ENCODE peak calls at places on chromosomes 4 and X, in seven cellular contexts. L is CD8-positive, alpha-beta memory T cell; Q is GM23248; Z is AG08396; O is choroid plexus epithelial cell; R is AG20443; E is IMR-90. G is an unnamed sample.

GRCh38 chr4:76449824-76450223 is 14.8 kb downstream of the SHROOM3 start:
- DNase-seq in L (no peak), Q (peak), Z (no peak), O (peak), R (no peak), E (no peak), G (peak)

GRCh38 chrX:45758319-45758718 is 557.6 kb upstream of the DIPK2B start:
- DNase-seq in L (peak), Q (peak), Z (peak), O (peak), R (peak), E (peak), G (peak)

GRCh38 chr4:147927377-147928137 is 195.7 kb downstream of the ARHGAP10 start:
- DNase-seq in L (no peak), Q (no peak), Z (peak), O (peak), R (no peak), E (peak), G (peak)

GRCh38 chrX:16839852-16840460 is 30.2 kb downstream of the RBBP7 start:
- DNase-seq in L (no peak), Q (peak), Z (peak), O (peak), R (peak), E (peak), G (peak)

GRCh38 chr4:41304221-41304620 is 47.5 kb downstream of the UCHL1 start:
- DNase-seq in L (no peak), Q (no peak), Z (no peak), O (no peak), R (no peak), E (no peak), G (no peak)

GRCh38 chr4:64144994-64145393 is 264.3 kb downstream of the TECRL start:
- DNase-seq in L (no peak), Q (no peak), Z (no peak), O (no peak), R (no peak), E (no peak), G (no peak)

GRCh38 chr4:1098311-1098925 is 14.9 kb downstream of the RNF212 start:
- DNase-seq in L (no peak), Q (no peak), Z (no peak), O (no peak), R (no peak), E (no peak), G (no peak)

GRCh38 chr4:1413687-1414479 is 7.6 kb upstream of the NKX1-1 start:
- DNase-seq in L (no peak), Q (no peak), Z (peak), O (no peak), R (no peak), E (no peak), G (no peak)

GRCh38 chrX:71543316-71543715 is 10.4 kb downstream of the OGT start:
- DNase-seq in L (no peak), Q (peak), Z (peak), O (peak), R (peak), E (peak), G (peak)

GRCh38 chr4:128796934-128797333 is 12.6 kb upstream of the JADE1 start:
- DNase-seq in L (no peak), Q (peak), Z (no peak), O (no peak), R (peak), E (no peak), G (no peak)

GRCh38 chrX:153448556-153449280 is 2.9 kb upstream of the TREX2 start:
- DNase-seq in L (no peak), Q (no peak), Z (no peak), O (no peak), R (no peak), E (no peak), G (no peak)

GRCh38 chr4:85055558-85055957 is 89.1 kb upstream of the WDFY3 start:
- DNase-seq in L (no peak), Q (no peak), Z (no peak), O (no peak), R (no peak), E (no peak), G (no peak)

GRCh38 chr4:153261431-153261830 is 57.2 kb downstream of the TRIM2 start:
- DNase-seq in L (no peak), Q (peak), Z (no peak), O (no peak), R (no peak), E (no peak), G (no peak)

GRCh38 chrX:76520273-76521054 is 93.0 kb downstream of the MAGEE1 start:
- DNase-seq in L (no peak), Q (no peak), Z (no peak), O (no peak), R (no peak), E (no peak), G (no peak)

GRCh38 chr4:155514628-155515027 is 137.9 kb upstream of the MAP9 start:
- DNase-seq in L (no peak), Q (no peak), Z (no peak), O (no peak), R (no peak), E (no peak), G (no peak)

GRCh38 chrX:131747173-131747572 is 203.3 kb downstream of the OR13H1 start:
- DNase-seq in L (no peak), Q (no peak), Z (peak), O (no peak), R (no peak), E (peak), G (no peak)

GRCh38 chr4:56466910-56467283 is 520 bp upstream of the SRP72 start:
- DNase-seq in L (no peak), Q (peak), Z (peak), O (no peak), R (peak), E (no peak), G (peak)

GRCh38 chrX:1433646-1434357 is 18.9 kb downstream of the ASMTL start:
- DNase-seq in L (no peak), Q (no peak), Z (no peak), O (no peak), R (no peak), E (no peak), G (no peak)

GRCh38 chr4:16092682-16093319 is 9.0 kb upstream of the PROM1 start:
- DNase-seq in L (no peak), Q (no peak), Z (no peak), O (no peak), R (no peak), E (no peak), G (no peak)

GRCh38 chr4:74109894-74110605 is 11.1 kb upstream of the CXCL2 start:
- DNase-seq in L (no peak), Q (peak), Z (no peak), O (peak), R (peak), E (peak), G (peak)

GRCh38 chr4:53361451-53361850 is 4.4 kb downstream of the SCFD2 start:
- DNase-seq in L (no peak), Q (peak), Z (no peak), O (peak), R (no peak), E (peak), G (peak)

G was measured in fibroblast of pulmonary artery.